ENCODE peak calls at places on chromosomes 2 and 18, in six cellular contexts. U is transverse colon, E is BJ, Q is HFF-Myc, X is WTC11, J is kidney epithelial cell. S is an unnamed sample.

GRCh38 chr2:225429718-225430117 is 30.2 kb downstream of the NYAP2 start:
- DNase-seq in X (no peak), J (peak; percentile 12), E (no peak), U (no peak), Q (peak; percentile 14), S (no peak)

GRCh38 chr2:54459037-54459441 is 2.9 kb downstream of the SPTBN1 start:
- DNase-seq in U (no peak), E (no peak), Q (no peak), J (no peak), X (no peak), S (no peak)

GRCh38 chr18:76859474-76860339 is 37.4 kb downstream of the ZNF236 start:
- DNase-seq in E (no peak), Q (no peak), J (no peak), X (no peak), U (no peak), S (no peak)

GRCh38 chr2:116510117-116510671 is 1304.3 kb upstream of the DDX18 start:
- DNase-seq in U (no peak), E (no peak), X (no peak), Q (no peak), J (no peak), S (no peak)

GRCh38 chr18:77700051-77700450 is 450.4 kb downstream of the GALR1 start:
- DNase-seq in X (no peak), J (no peak), Q (no peak), E (no peak), U (no peak), S (no peak)

GRCh38 chr2:222959358-222959757 is 92.6 kb upstream of the KCNE4 start:
- DNase-seq in Q (peak; percentile 40), E (peak; percentile 75), U (no peak), J (peak; percentile 84), X (peak; percentile 46), S (peak; percentile 41)

GRCh38 chr2:8306530-8307351 is 375.1 kb upstream of the ID2 start:
- DNase-seq in J (peak; percentile 37), E (no peak), Q (no peak), U (no peak), X (no peak), S (no peak)

GRCh38 chr2:226185613-226186211 is 613.9 kb downstream of the IRS1 start:
- DNase-seq in E (peak; percentile 99), Q (peak; percentile 91), X (no peak), J (no peak), U (no peak), S (peak; percentile 95)

GRCh38 chr2:105038383-105039061 is 653 bp downstream of the MRPS9 start:
- DNase-seq in U (no peak), Q (no peak), J (no peak), X (peak; percentile 32), E (no peak), S (no peak)

GRCh38 chr2:47534179-47534919 is 131.4 kb downstream of the MSH2 start:
- DNase-seq in X (no peak), U (peak; percentile 24), Q (peak; percentile 35), J (peak; percentile 37), E (peak; percentile 30), S (peak; percentile 22)

GRCh38 chr2:219089330-219089729 is 28.6 kb upstream of the IHH start:
- DNase-seq in E (no peak), J (no peak), U (no peak), X (no peak), Q (no peak), S (no peak)

GRCh38 chr2:216281316-216281715 is 91.0 kb downstream of the MARCHF4 start:
- DNase-seq in E (no peak), X (peak; percentile 24), Q (no peak), U (no peak), J (no peak), S (no peak)

GRCh38 chr18:36688020-36688965 is 140.5 kb downstream of the TPGS2 start:
- DNase-seq in X (peak; percentile 80), J (no peak), Q (no peak), E (no peak), U (peak; percentile 66), S (no peak)

GRCh38 chr2:10331033-10331701 is 28.5 kb downstream of the HPCAL1 start:
- DNase-seq in Q (no peak), J (no peak), U (peak; percentile 80), X (peak; percentile 42), E (no peak), S (no peak)

GRCh38 chr2:174325932-174326879 is 8.5 kb upstream of the SP9 start:
- DNase-seq in Q (no peak), U (peak; percentile 19), X (peak; percentile 54), E (no peak), J (no peak), S (peak; percentile 69)

GRCh38 chr18:38297910-38298309 is 732.3 kb upstream of the CELF4 start:
- DNase-seq in E (no peak), X (no peak), U (no peak), Q (no peak), J (no peak), S (no peak)

GRCh38 chr18:22434973-22435608 is 17.4 kb upstream of the CTAGE1 start:
- DNase-seq in Q (no peak), J (peak; percentile 44), X (no peak), E (peak; percentile 23), U (no peak), S (no peak)

GRCh38 chr18:23881778-23882177 is 132.8 kb upstream of the TTC39C start:
- DNase-seq in Q (no peak), U (no peak), J (no peak), X (no peak), E (no peak), S (no peak)

GRCh38 chr2:68454719-68455118 is 12.4 kb downstream of the FBXO48 start:
- DNase-seq in J (no peak), Q (no peak), E (no peak), U (no peak), X (no peak), S (no peak)

GRCh38 chr2:215830313-215830712 is 183.0 kb downstream of the MREG start:
- DNase-seq in U (peak; percentile 30), J (peak; percentile 79), E (no peak), X (no peak), Q (no peak), S (no peak)

GRCh38 chr2:178700922-178701342 is 106.3 kb downstream of the TTN start:
- DNase-seq in X (no peak), U (no peak), E (no peak), J (no peak), Q (peak; percentile 2), S (no peak)

GRCh38 chr2:216654528-216655052 is 21.4 kb downstream of the IGFBP2 start:
- DNase-seq in J (no peak), U (no peak), X (no peak), Q (no peak), E (no peak), S (no peak)

DNA sequence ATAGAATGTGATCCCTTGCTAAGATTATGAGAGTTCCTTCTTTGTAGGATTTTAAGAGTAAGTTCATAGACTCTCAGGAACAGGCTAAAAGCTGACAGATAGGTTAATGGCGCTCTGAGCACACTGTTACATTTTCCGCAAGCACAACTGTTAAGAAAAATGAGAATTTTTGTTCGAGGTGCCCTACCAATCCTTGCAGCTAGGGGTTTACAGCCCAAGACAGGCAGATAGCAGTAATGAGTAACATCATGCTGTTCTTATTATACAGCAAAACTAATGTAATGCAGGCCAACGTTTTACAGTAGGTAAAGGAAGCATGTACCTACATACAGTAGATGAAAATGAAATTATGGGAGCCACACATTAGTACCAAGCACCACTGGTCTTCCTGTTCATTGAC is 11.2 kb upstream of the BOD1L2 start:
- DNase-seq in J (no peak), Q (no peak), E (no peak), X (no peak), U (no peak), S (no peak)
- TF ChIP-seq CTCF in J (no peak), Q (no peak), E (peak; percentile 9), X (peak; percentile 17), U (no peak), S (no peak)

GRCh38 chr2:59654753-59655152 is 898.7 kb downstream of the BCL11A start:
- DNase-seq in Q (no peak), U (no peak), E (no peak), X (no peak), J (no peak), S (no peak)
- TF ChIP-seq CTCF in Q (no peak), U (no peak), E (no peak), X (no peak), J (no peak), S (no peak)

GRCh38 chr2:135047295-135047694 is at the start of gene MAP3K19:
- DNase-seq in U (no peak), J (no peak), E (no peak), X (no peak), Q (no peak), S (no peak)

GRCh38 chr2:135037831-135038230 is 9.4 kb downstream of the MAP3K19 start:
- DNase-seq in U (no peak), X (no peak), E (no peak), J (no peak), Q (no peak), S (no peak)

GRCh38 chr2:135048122-135048521 is 875 bp upstream of the MAP3K19 start:
- DNase-seq in J (no peak), Q (no peak), E (no peak), X (no peak), U (no peak), S (no peak)

DNA sequence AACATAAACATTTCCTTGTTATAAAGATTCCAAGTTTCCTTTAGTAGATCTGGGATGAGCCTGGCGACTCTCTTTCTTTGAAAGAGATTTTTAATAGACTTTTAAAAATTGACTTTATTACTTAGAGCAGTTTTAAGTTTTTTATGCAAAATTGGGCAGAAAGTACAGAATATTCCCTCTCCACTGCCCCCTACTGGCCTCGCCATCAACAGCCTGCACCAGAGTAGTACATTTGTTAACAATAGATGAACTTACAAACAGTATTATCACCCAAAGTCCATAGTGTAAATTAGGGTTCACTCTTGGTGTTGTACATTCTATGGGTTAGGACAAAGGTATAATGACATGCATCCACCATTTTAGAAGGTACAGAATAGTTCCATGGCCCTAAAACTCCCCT is 3.9 kb downstream of the MAP3K19 start:
- DNase-seq in E (no peak), U (no peak), X (peak; percentile 29), J (no peak), Q (no peak), S (no peak)
- TF ChIP-seq CTCF in E (peak; percentile 42), U (no peak), X (peak; percentile 49), J (peak; percentile 50), Q (peak; percentile 48), S (peak; percentile 27)

GRCh38 chr2:191869781-191870180 is 22.9 kb upstream of the CAVIN2 start:
- DNase-seq in X (no peak), Q (no peak), E (no peak), U (no peak), J (no peak), S (no peak)

GRCh38 chr2:191869178-191869577 is 22.3 kb upstream of the CAVIN2 start:
- DNase-seq in U (peak; percentile 41), Q (no peak), X (peak; percentile 82), E (no peak), J (no peak), S (no peak)

GRCh38 chr2:191867507-191867847 is 20.6 kb upstream of the CAVIN2 start:
- DNase-seq in J (no peak), X (no peak), Q (no peak), E (no peak), U (no peak), S (no peak)

GRCh38 chr2:191866675-191867506 is 20.0 kb upstream of the CAVIN2 start:
- DNase-seq in J (peak; percentile 90), Q (peak; percentile 98), X (no peak), U (no peak), E (peak; percentile 89), S (peak; percentile 74)

GRCh38 chr2:191870744-191871143 is 23.9 kb upstream of the CAVIN2 start:
- DNase-seq in E (no peak), J (no peak), Q (no peak), X (peak; percentile 14), U (no peak), S (no peak)
- TF ChIP-seq CTCF in E (peak; percentile 10), J (no peak), Q (peak; percentile 22), X (no peak), U (no peak), S (no peak)